ENCODE peak calls at places on chromosomes 12 and 14, in five cellular contexts. F is brain microvascular endothelial cell, G is A673, H is sigmoid colon, N is heart right ventricle. W is an unnamed sample. For H3K36me3, the result is how much of the 10 kb centered on the place peaks cover.

GRCh38 chr14:45664668-45665356 is 411.8 kb upstream of the MIS18BP1 start:
- DNase-seq in H (no peak), N (no peak), F (no peak), G (peak), W (no peak)

GRCh38 chr14:32630701-32631100 is 301.6 kb downstream of the AKAP6 start:
- DNase-seq in F (no peak), N (no peak), G (no peak), H (no peak), W (no peak)

GRCh38 chr12:94207467-94208432 is 59.4 kb downstream of the PLXNC1 start:
- DNase-seq in G (no peak), H (no peak), F (peak), N (peak), W (no peak)

GRCh38 chr14:24426912-24427536 is 2.4 kb downstream of the CBLN3 start:
- DNase-seq in G (no peak), F (no peak), N (no peak), H (no peak), W (no peak)

GRCh38 chr14:93906341-93907329 is 20.5 kb upstream of the FAM181A start:
- DNase-seq in F (peak), H (no peak), G (peak), N (no peak), W (no peak)

GRCh38 chr14:76350671-76351070 is 25.3 kb upstream of the ESRRB start:
- DNase-seq in H (no peak), N (no peak), G (no peak), F (no peak), W (no peak)

GRCh38 chr14:81450100-81450531 is 50.0 kb upstream of the STON2 start:
- DNase-seq in N (peak), F (no peak), G (no peak), H (peak), W (no peak)

GRCh38 chr14:104355949-104356737 is 217.8 kb downstream of the KIF26A start:
- DNase-seq in H (peak), F (no peak), N (no peak), G (no peak), W (no peak)

GRCh38 chr12:96368233-96368632 is 32.0 kb downstream of the CDK17 start:
- DNase-seq in H (no peak), F (no peak), G (no peak), N (peak), W (no peak)

GRCh38 chr14:39998854-39999253 is 566.6 kb upstream of the FBXO33 start:
- DNase-seq in F (no peak), H (no peak), N (no peak), G (no peak), W (no peak)

GRCh38 chr14:59585891-59586554 is 9.4 kb upstream of the CCDC175 start:
- DNase-seq in F (peak), N (no peak), H (no peak), G (peak), W (no peak)

GRCh38 chr12:88595697-88596096 is 15.4 kb upstream of the KITLG start:
- DNase-seq in N (no peak), H (no peak), F (no peak), G (no peak), W (no peak)

GRCh38 chr12:3303410-3304136 is 187.4 kb upstream of the PRMT8 start:
- DNase-seq in G (no peak), F (no peak), N (no peak), H (no peak), W (no peak)

GRCh38 chr14:35384386-35385041 is 20.0 kb downstream of the NFKBIA start:
- DNase-seq in F (peak), N (peak), H (peak), G (no peak), W (no peak)

GRCh38 chr12:113479193-113479577 is 7.5 kb upstream of the LHX5 start:
- DNase-seq in N (no peak), H (no peak), G (no peak), F (no peak), W (no peak)

GRCh38 chr12:45660330-45660729 is 69.2 kb upstream of the ARID2 start:
- DNase-seq in N (no peak), F (peak), G (peak), H (no peak), W (peak)

GRCh38 chr12:132925597-132926416 is 30.3 kb downstream of the ZNF605 start:
- DNase-seq in H (no peak), G (no peak), F (no peak), N (no peak), W (no peak)

GRCh38 chr14:90193925-90194324 is 62.4 kb upstream of the PSMC1 start:
- DNase-seq in G (peak), N (no peak), F (no peak), H (no peak), W (no peak)

GRCh38 chr12:30719060-30719459 is 23.4 kb upstream of the IPO8 start:
- DNase-seq in H (no peak), G (peak), N (no peak), F (peak), W (no peak)

GRCh38 chr12:31846405-31846804 is 112.8 kb upstream of the RESF1 start:
- DNase-seq in H (no peak), N (no peak), G (no peak), F (no peak), W (no peak)

GRCh38 chr12:25924535-25925001 is 33.9 kb upstream of the RASSF8 start:
- DNase-seq in N (no peak), H (no peak), G (peak), F (no peak), W (no peak)

GRCh38 chr12:88035271-88035906 is 6.2 kb upstream of the C12orf50 start:
- DNase-seq in F (peak), N (peak), G (peak), H (peak), W (peak)

GRCh38 chr12:12877789-12878455 is 13.4 kb upstream of the GPRC5A start:
- DNase-seq in H (no peak), G (no peak), N (no peak), F (no peak), W (no peak)
- H3K4me3 ChIP-seq in H (no peak), G (no peak), N (no peak), F (no peak), W (no peak)

DNA sequence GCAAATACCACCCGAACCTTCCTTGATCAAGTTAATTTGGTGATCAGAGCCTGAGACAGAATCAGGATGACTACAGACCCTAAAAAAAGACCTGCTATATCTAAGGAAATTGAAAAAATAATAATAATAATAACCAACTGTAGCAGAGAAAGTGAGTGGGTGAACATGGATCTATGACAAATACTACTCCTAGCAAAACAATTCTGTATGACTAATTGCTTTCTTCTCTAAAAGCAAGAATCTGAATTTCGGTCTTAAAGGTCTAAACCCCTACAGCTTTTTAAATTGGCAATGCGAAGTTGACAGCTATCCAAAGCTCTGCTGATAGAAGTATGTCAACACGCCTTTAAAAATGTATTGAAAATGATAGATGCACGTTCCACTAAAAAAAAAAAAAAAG is 102.2 kb downstream of the PRKAB1 start:
- DNase-seq in G (no peak), H (no peak), F (no peak), N (no peak), W (no peak)
- H3K36me3 ChIP-seq in G (under half), H (under half), F (under half), N (half or more), W (under half)

GRCh38 chr14:57293851-57294837 is 25.4 kb downstream of the AP5M1 start:
- DNase-seq in G (peak), H (no peak), F (no peak), N (no peak), W (no peak)
- TF ChIP-seq CTCF in G (peak), H (no peak), F (peak), N (peak), W (peak)

DNA sequence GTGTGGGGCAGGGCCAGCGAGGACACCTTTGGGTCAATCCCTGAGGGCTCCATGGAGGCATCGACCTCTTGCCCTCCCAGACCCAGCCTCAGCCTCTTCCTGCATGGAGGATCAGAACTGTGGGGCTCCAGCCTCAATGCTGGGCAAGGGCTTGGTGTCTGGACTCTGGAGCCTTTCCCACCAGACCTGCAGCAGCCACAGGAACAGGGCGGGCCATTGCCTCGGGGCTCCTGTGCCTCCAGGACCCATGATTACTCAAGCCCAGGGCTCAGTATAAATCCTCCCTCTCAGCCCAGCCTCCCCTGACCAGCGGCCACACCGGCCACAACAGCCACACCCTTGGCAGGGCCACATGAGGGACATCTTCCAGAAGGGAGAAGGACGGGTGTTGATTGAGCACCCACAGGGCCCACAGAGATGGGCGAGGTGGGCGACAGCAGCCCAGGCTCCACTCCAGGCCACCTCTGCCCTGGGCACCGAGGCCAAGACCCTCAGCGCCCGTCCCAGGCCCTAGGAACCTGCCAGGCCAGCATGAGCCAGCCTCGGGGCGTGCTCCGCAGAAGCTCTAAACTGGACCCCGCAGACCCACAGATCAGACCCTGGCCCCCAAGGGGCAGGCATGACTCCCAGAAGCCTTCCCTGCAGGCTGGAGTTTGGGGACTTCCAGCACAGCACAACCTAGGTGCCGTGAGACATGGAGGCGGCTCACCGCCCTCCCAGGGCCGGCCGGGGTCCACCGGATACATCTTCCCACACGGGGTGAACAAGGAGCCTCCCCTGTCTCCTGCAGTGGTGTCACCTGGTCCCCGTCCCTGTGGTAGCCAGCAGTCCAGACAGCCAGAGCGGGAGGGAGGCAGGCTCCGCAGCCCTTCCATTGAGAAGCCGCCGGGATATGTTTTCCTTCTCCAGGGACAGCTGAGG is 25.1 kb downstream of the NCOR2 start:
- DNase-seq in H (no peak), N (no peak), F (no peak), G (no peak), W (no peak)
- H3K4me3 ChIP-seq in H (no peak), N (no peak), F (no peak), G (no peak), W (no peak)

GRCh38 chr12:27068863-27069262 is 13.5 kb downstream of the C12orf71 start:
- DNase-seq in F (no peak), H (no peak), N (no peak), G (no peak), W (no peak)
- H3K36me3 ChIP-seq in F (under half), H (under half), N (under half), G (under half), W (under half)